ENCODE peak calls at places on chromosomes 13 and 19, in eight cellular contexts. D, O, F, W, G, E, Q and J are unnamed samples.

GRCh38 chr13:37870895-37871550 is 1.5 kb upstream of the TRPC4 start:
- DNase-seq in O (no peak), F (no peak), E (peak), D (no peak), Q (peak), G (no peak), W (peak), J (no peak)

GRCh38 chr19:35352177-35352447 is 4.4 kb downstream of the FFAR1 start:
- DNase-seq in Q (no peak), F (no peak), G (no peak), E (no peak), O (no peak), D (no peak), W (no peak), J (no peak)

GRCh38 chr19:52942371-52943133 is 19.3 kb upstream of the ZNF888 start:
- DNase-seq in O (peak), D (peak), F (peak), E (peak), Q (peak), W (peak), G (peak), J (peak)

GRCh38 chr19:8866344-8866743 is 34.2 kb downstream of the MBD3L1 start:
- DNase-seq in O (no peak), D (no peak), W (no peak), F (no peak), E (no peak), Q (no peak), G (no peak), J (no peak)

GRCh38 chr13:93889430-93889829 is 590.1 kb downstream of the DCT start:
- DNase-seq in D (no peak), F (no peak), E (no peak), G (no peak), Q (no peak), W (no peak), O (no peak), J (no peak)

GRCh38 chr19:8615813-8616596 is 5.5 kb upstream of the ADAMTS10 start:
- DNase-seq in F (peak), D (no peak), W (peak), G (peak), E (peak), O (no peak), Q (peak), J (peak)

GRCh38 chr19:49475995-49476880 is 2.2 kb downstream of the FLT3LG start:
- DNase-seq in W (peak), F (peak), G (peak), E (no peak), O (no peak), D (no peak), Q (peak), J (no peak)

GRCh38 chr19:16888629-16889371 is at the start of gene F2RL3:
- DNase-seq in E (no peak), O (no peak), Q (peak), F (no peak), D (no peak), G (no peak), W (peak), J (no peak)

GRCh38 chr13:46595918-46596315 is 42.9 kb downstream of the LRCH1 start:
- DNase-seq in F (no peak), Q (no peak), D (no peak), G (no peak), O (no peak), W (no peak), E (no peak), J (no peak)

GRCh38 chr19:53621885-53622710 is 9.7 kb upstream of the DPRX start:
- DNase-seq in D (no peak), O (no peak), F (no peak), E (no peak), W (no peak), Q (no peak), G (no peak), J (no peak)

GRCh38 chr19:43738780-43739211 is 16.0 kb downstream of the SMG9 start:
- DNase-seq in G (no peak), D (no peak), F (no peak), O (no peak), W (no peak), E (no peak), Q (no peak), J (peak)

GRCh38 chr19:41785653-41786052 is 10.7 kb upstream of the CEACAM3 start:
- DNase-seq in E (peak), W (peak), D (peak), O (peak), Q (peak), F (peak), G (peak), J (peak)

GRCh38 chr13:40666058-40666904 is at the start of gene FOXO1:
- DNase-seq in W (peak), Q (peak), F (peak), G (peak), E (peak), O (peak), D (peak), J (peak)

GRCh38 chr13:101465877-101466276 is 13.4 kb downstream of the ITGBL1 start:
- DNase-seq in F (no peak), G (no peak), E (peak), Q (no peak), W (no peak), O (no peak), D (no peak), J (no peak)

GRCh38 chr13:109652536-109652935 is 133.8 kb downstream of the IRS2 start:
- DNase-seq in E (no peak), W (peak), G (no peak), Q (no peak), F (no peak), O (no peak), D (no peak), J (no peak)

GRCh38 chr19:33292595-33293254 is 9.6 kb downstream of the CEBPA start:
- DNase-seq in W (no peak), G (no peak), Q (no peak), D (no peak), O (peak), F (no peak), E (peak), J (no peak)

GRCh38 chr19:41025871-41026270 is 34.8 kb downstream of the CYP2B6 start:
- DNase-seq in G (no peak), E (no peak), Q (no peak), D (no peak), F (no peak), O (no peak), W (no peak), J (no peak)

GRCh38 chr19:11421607-11422098 is 2.5 kb upstream of the RGL3 start:
- DNase-seq in Q (no peak), D (peak), O (no peak), G (peak), F (peak), E (no peak), W (no peak), J (no peak)

GRCh38 chr19:35558400-35559280 is 4.8 kb downstream of the ATP4A start:
- DNase-seq in W (no peak), E (no peak), Q (no peak), F (no peak), G (no peak), D (no peak), O (no peak), J (no peak)

GRCh38 chr13:75299913-75300862 is 181.8 kb downstream of the TBC1D4 start:
- DNase-seq in G (no peak), O (no peak), W (no peak), F (no peak), D (no peak), E (peak), Q (no peak), J (no peak)

GRCh38 chr19:18292810-18293641 is 11.6 kb upstream of the JUND start:
- DNase-seq in E (peak), F (no peak), Q (peak), W (peak), O (no peak), G (no peak), D (no peak), J (no peak)

GRCh38 chr13:89053418-89053817 is 1382.2 kb downstream of the SLITRK5 start:
- DNase-seq in Q (no peak), O (no peak), E (no peak), D (no peak), W (no peak), G (no peak), F (no peak), J (no peak)

GRCh38 chr19:38691938-38692457 is 44.5 kb downstream of the ACTN4 start:
- DNase-seq in W (peak), D (no peak), O (peak), G (no peak), Q (peak), E (no peak), F (no peak), J (no peak)

GRCh38 chr19:5913739-5914357 is at the start of gene CAPS:
- DNase-seq in Q (peak), E (peak), F (no peak), O (peak), W (no peak), D (no peak), G (no peak), J (no peak)

GRCh38 chr19:41352609-41353465 is 885 bp downstream of the TGFB1 start:
- DNase-seq in D (peak), F (peak), O (peak), Q (peak), W (peak), E (peak), G (peak), J (peak)

GRCh38 chr13:48808689-48809088 is 155.0 kb downstream of the CYSLTR2 start:
- DNase-seq in Q (no peak), O (peak), W (peak), F (no peak), D (no peak), G (no peak), E (no peak), J (no peak)

GRCh38 chr19:15251749-15252397 is 19.6 kb upstream of the EPHX3 start:
- DNase-seq in F (no peak), E (peak), O (peak), G (no peak), W (peak), Q (peak), D (no peak), J (no peak)

GRCh38 chr13:105952233-105952767 is 583.2 kb downstream of the EFNB2 start:
- DNase-seq in W (no peak), F (no peak), D (no peak), O (no peak), Q (no peak), E (no peak), G (no peak), J (no peak)

GRCh38 chr13:113862766-113863510 is 938 bp downstream of the GAS6 start:
- DNase-seq in Q (peak), W (peak), D (no peak), F (no peak), O (no peak), G (no peak), E (no peak), J (no peak)

GRCh38 chr13:112618501-112618900 is 30.5 kb upstream of the TUBGCP3 start:
- DNase-seq in D (no peak), Q (no peak), E (no peak), G (no peak), W (no peak), F (no peak), O (no peak), J (no peak)

GRCh38 chr19:1364070-1364719 is 19.5 kb upstream of the NDUFS7 start:
- DNase-seq in O (no peak), F (no peak), Q (no peak), D (no peak), G (no peak), W (peak), E (no peak), J (no peak)

GRCh38 chr13:113365551-113365971 is 1.6 kb upstream of the GRTP1 start:
- DNase-seq in G (no peak), W (no peak), E (no peak), Q (no peak), F (no peak), D (no peak), O (no peak), J (no peak)